ENCODE peak calls at places on chromosomes 13 and 19, in seven cellular contexts. Z is stimulated activated CD8-positive, alpha-beta memory T cell treated with anti-CD3 and anti-CD28 coated beads, Interleukin-7, amount 100 ng/mL, for 1 hour; E is fibroblast of lung; W is GOT3; Q is neuronal stem cell; K is left cardiac atrium; Y is mammary epithelial cell. G is an unnamed sample.

GRCh38 chr13:110134801-110135200 is 172.2 kb downstream of the COL4A1 start:
- DNase-seq in Z (no peak), E (no peak), W (no peak), Q (no peak), K (no peak), Y (no peak), G (no peak)

GRCh38 chr19:16856091-16856490 is 26.9 kb downstream of the SIN3B start:
- DNase-seq in Z (no peak), E (no peak), W (no peak), Q (no peak), K (no peak), Y (no peak), G (no peak)

GRCh38 chr13:24737042-24737441 is 26.9 kb upstream of the RNF17 start:
- DNase-seq in Z (no peak), E (no peak), W (no peak), Q (no peak), K (no peak), Y (no peak), G (no peak)

GRCh38 chr19:41239961-41240574 is 21.0 kb downstream of the AXL start:
- DNase-seq in Z (no peak), E (no peak), W (no peak), Q (no peak), K (no peak), Y (no peak), G (no peak)

GRCh38 chr13:42615691-42616090 is 41.7 kb downstream of the TNFSF11 start:
- DNase-seq in Z (no peak), E (peak), W (no peak), Q (no peak), K (no peak), Y (peak), G (no peak)

GRCh38 chr13:20191902-20192469 is 752 bp downstream of the GJB2 start:
- DNase-seq in Z (no peak), E (no peak), W (no peak), Q (no peak), K (no peak), Y (peak), G (no peak)

GRCh38 chr13:79625517-79625916 is 144.6 kb downstream of the NDFIP2 start:
- DNase-seq in Z (no peak), E (no peak), W (no peak), Q (no peak), K (no peak), Y (no peak), G (no peak)

GRCh38 chr19:10835089-10835753 is 791 bp downstream of the TMED1 start:
- DNase-seq in Z (no peak), E (no peak), W (no peak), Q (no peak), K (no peak), Y (peak), G (peak)

GRCh38 chr19:484494-484893 is 11.8 kb upstream of the MADCAM1 start:
- DNase-seq in Z (no peak), E (no peak), W (no peak), Q (no peak), K (no peak), Y (no peak), G (no peak)

GRCh38 chr19:12527034-12527836 is 24.0 kb downstream of the ZNF564 start:
- DNase-seq in Z (no peak), E (peak), W (no peak), Q (no peak), K (no peak), Y (peak), G (no peak)

GRCh38 chr19:2869618-2870017 is 2.5 kb downstream of the ZNF556 start:
- DNase-seq in Z (no peak), E (no peak), W (no peak), Q (no peak), K (no peak), Y (no peak), G (no peak)

GRCh38 chr19:39083599-39083982 is 577 bp upstream of the ACP7 start:
- DNase-seq in Z (no peak), E (peak), W (no peak), Q (no peak), K (no peak), Y (peak), G (no peak)

GRCh38 chr19:1956868-1957492 is 16.0 kb downstream of the CSNK1G2 start:
- DNase-seq in Z (no peak), E (no peak), W (no peak), Q (no peak), K (no peak), Y (no peak), G (no peak)

GRCh38 chr19:57106646-57107235 is 13.0 kb upstream of the USP29 start:
- DNase-seq in Z (no peak), E (no peak), W (no peak), Q (no peak), K (no peak), Y (no peak), G (no peak)

GRCh38 chr13:66344770-66345367 is 885.3 kb downstream of the PCDH9 start:
- DNase-seq in Z (no peak), E (peak), W (no peak), Q (peak), K (no peak), Y (no peak), G (no peak)

GRCh38 chr13:51435002-51435578 is 17.7 kb downstream of the INTS6 start:
- DNase-seq in Z (no peak), E (peak), W (no peak), Q (no peak), K (no peak), Y (no peak), G (no peak)

GRCh38 chr13:51326782-51327181 is 12.7 kb upstream of the SERPINE3 start:
- DNase-seq in Z (no peak), E (no peak), W (no peak), Q (no peak), K (no peak), Y (no peak), G (no peak)

GRCh38 chr19:52297601-52298358 is 811 bp downstream of the ZNF480 start:
- DNase-seq in Z (no peak), E (peak), W (no peak), Q (peak), K (no peak), Y (no peak), G (no peak)

GRCh38 chr13:98775844-98776598 is 23.5 kb upstream of the SLC15A1 start:
- DNase-seq in Z (no peak), E (peak), W (no peak), Q (no peak), K (no peak), Y (peak), G (no peak)

GRCh38 chr19:1481224-1481892 is 2.3 kb upstream of the C19orf25 start:
- DNase-seq in Z (no peak), E (no peak), W (no peak), Q (no peak), K (no peak), Y (no peak), G (no peak)

GRCh38 chr13:25731511-25731910 is 320.3 kb downstream of the SHISA2 start:
- DNase-seq in Z (no peak), E (no peak), W (no peak), Q (no peak), K (no peak), Y (no peak), G (no peak)

GRCh38 chr19:41324921-41325639 is 15.1 kb downstream of the CCDC97 start:
- DNase-seq in Z (no peak), E (peak), W (peak), Q (no peak), K (peak), Y (no peak), G (peak)

GRCh38 chr13:58085819-58086218 is 454.3 kb downstream of the PCDH17 start:
- DNase-seq in Z (no peak), E (no peak), W (no peak), Q (no peak), K (no peak), Y (no peak), G (no peak)

GRCh38 chr19:11422163-11423068 is 3.3 kb upstream of the RGL3 start:
- DNase-seq in Z (no peak), E (peak), W (no peak), Q (peak), K (peak), Y (peak), G (peak)

GRCh38 chr13:109737606-109738005 is 48.8 kb downstream of the IRS2 start:
- DNase-seq in Z (no peak), E (peak), W (no peak), Q (no peak), K (no peak), Y (peak), G (no peak)

GRCh38 chr13:50650478-50650877 is 193.0 kb downstream of the DLEU7 start:
- DNase-seq in Z (no peak), E (no peak), W (no peak), Q (no peak), K (no peak), Y (no peak), G (no peak)

GRCh38 chr19:49884760-49885159 is 7.3 kb downstream of the TBC1D17 start:
- DNase-seq in Z (no peak), E (no peak), W (no peak), Q (no peak), K (no peak), Y (no peak), G (no peak)

GRCh38 chr13:30972888-30973377 is 40.5 kb downstream of the TEX26 start:
- DNase-seq in Z (no peak), E (peak), W (no peak), Q (no peak), K (no peak), Y (no peak), G (no peak)

GRCh38 chr13:100382787-100383186 is 205.8 kb downstream of the GGACT start:
- DNase-seq in Z (no peak), E (peak), W (no peak), Q (no peak), K (no peak), Y (no peak), G (no peak)

GRCh38 chr19:28465317-28466086 is 747.4 kb downstream of the UQCRFS1 start:
- DNase-seq in Z (no peak), E (no peak), W (no peak), Q (no peak), K (no peak), Y (peak), G (no peak)

GRCh38 chr13:72221276-72221962 is 354.4 kb upstream of the DACH1 start:
- DNase-seq in Z (no peak), E (no peak), W (no peak), Q (no peak), K (peak), Y (peak), G (no peak)

GRCh38 chr13:39322836-39323585 is 280.0 kb downstream of the LHFPL6 start:
- DNase-seq in Z (no peak), E (no peak), W (no peak), Q (no peak), K (no peak), Y (no peak), G (no peak)

GRCh38 chr19:49442354-49442753 is 1.0 kb upstream of the SLC17A7 start:
- DNase-seq in Z (no peak), E (no peak), W (no peak), Q (no peak), K (peak), Y (no peak), G (no peak)

GRCh38 chr19:2652504-2653099 is 49.9 kb downstream of the GNG7 start:
- DNase-seq in Z (no peak), E (no peak), W (no peak), Q (no peak), K (no peak), Y (no peak), G (no peak)